ENCODE peak calls at places on chromosomes 12 and 14, in four cellular contexts. V, Z, A and S are unnamed samples.

GRCh38 chr14:64504310-64504896 is at the start of gene ZBTB1:
- DNase-seq in V (peak; percentile 91), Z (peak; percentile 54), A (peak; percentile 93), S (peak; percentile 88)

GRCh38 chr14:32932302-32932920 is 6.3 kb upstream of the NPAS3 start:
- DNase-seq in V (no peak), Z (no peak), A (no peak), S (peak; percentile 26)

GRCh38 chr12:12384601-12385321 is 27.9 kb downstream of the BORCS5 start:
- DNase-seq in V (peak; percentile 75), Z (no peak), A (peak; percentile 79), S (peak; percentile 48)

GRCh38 chr12:41979574-41979973 is 165.1 kb downstream of the GXYLT1 start:
- DNase-seq in V (no peak), Z (no peak), A (no peak), S (no peak)

GRCh38 chr12:6839482-6840201 is 1.1 kb upstream of the GNB3 start:
- DNase-seq in V (no peak), Z (no peak), A (peak; percentile 87), S (peak; percentile 89)

GRCh38 chr12:106110626-106111300 is 28.0 kb downstream of the NUAK1 start:
- DNase-seq in V (no peak), Z (no peak), A (no peak), S (no peak)

GRCh38 chr12:97595423-97595822 is 132.8 kb downstream of the RMST start:
- DNase-seq in V (no peak), Z (no peak), A (no peak), S (no peak)

GRCh38 chr12:12474931-12475485 is 87.7 kb downstream of the DUSP16 start:
- DNase-seq in V (peak; percentile 95), Z (no peak), A (no peak), S (no peak)

GRCh38 chr12:85004199-85004598 is 31.9 kb downstream of the TSPAN19 start:
- DNase-seq in V (no peak), Z (no peak), A (no peak), S (no peak)

GRCh38 chr14:50061664-50062437 is 54.5 kb downstream of the VCPKMT start:
- DNase-seq in V (peak; percentile 95), Z (no peak), A (peak; percentile 61), S (no peak)

GRCh38 chr12:43988838-43989560 is 153.1 kb downstream of the TMEM117 start:
- DNase-seq in V (peak; percentile 21), Z (no peak), A (no peak), S (no peak)

GRCh38 chr14:39426605-39427004 is 5.6 kb downstream of the FBXO33 start:
- DNase-seq in V (peak; percentile 49), Z (no peak), A (no peak), S (no peak)

GRCh38 chr12:94152292-94153083 is 4.1 kb downstream of the PLXNC1 start:
- DNase-seq in V (no peak), Z (no peak), A (no peak), S (no peak)

GRCh38 chr12:111368291-111368683 is 608 bp downstream of the PHETA1 start:
- DNase-seq in V (peak; percentile 13), Z (no peak), A (peak; percentile 72), S (no peak)

GRCh38 chr14:105395538-105395854 is 2.8 kb upstream of the TEX22 start:
- DNase-seq in V (no peak), Z (no peak), A (no peak), S (no peak)

GRCh38 chr12:122790393-122791075 is 16.2 kb downstream of the CCDC62 start:
- DNase-seq in V (no peak), Z (no peak), A (peak; percentile 78), S (peak; percentile 21)

GRCh38 chr12:50641566-50641965 is 122.3 kb upstream of the ATF1 start:
- DNase-seq in V (peak; percentile 19), Z (no peak), A (peak; percentile 73), S (peak; percentile 43)

GRCh38 chr14:92841930-92842329 is 47.8 kb downstream of the GOLGA5 start:
- DNase-seq in V (peak; percentile 54), Z (no peak), A (no peak), S (no peak)
- H3K4me3 ChIP-seq in V (peak overlapping the region; percentile 45), Z (no peak overlapping the region), A (no peak overlapping the region), S (no peak overlapping the region)

GRCh38 chr14:102047808-102048540 is 38.9 kb downstream of the HSP90AA1 start:
- DNase-seq in V (no peak), Z (no peak), A (no peak), S (peak; percentile 21)

GRCh38 chr14:102044566-102044965 is 42.3 kb downstream of the HSP90AA1 start:
- DNase-seq in V (no peak), Z (no peak), A (no peak), S (peak; percentile 11)

GRCh38 chr14:102043251-102044025 is 43.4 kb downstream of the HSP90AA1 start:
- DNase-seq in V (no peak), Z (no peak), A (no peak), S (peak; percentile 12)

GRCh38 chr14:102049258-102050025 is 37.4 kb downstream of the HSP90AA1 start:
- DNase-seq in V (no peak), Z (no peak), A (no peak), S (peak; percentile 28)

GRCh38 chr14:102046337-102047278 is 40.2 kb downstream of the HSP90AA1 start:
- DNase-seq in V (peak; percentile 22), Z (peak; percentile 69), A (peak; percentile 98), S (peak; percentile 95)
- H3K36me3 ChIP-seq in V (peaks cover 73% of the 10 kb centered on the region), Z (peaks cover 100% of the 10 kb centered on the region), A (peaks cover 75% of the 10 kb centered on the region), S (peaks cover 63% of the 10 kb centered on the region)

DNA sequence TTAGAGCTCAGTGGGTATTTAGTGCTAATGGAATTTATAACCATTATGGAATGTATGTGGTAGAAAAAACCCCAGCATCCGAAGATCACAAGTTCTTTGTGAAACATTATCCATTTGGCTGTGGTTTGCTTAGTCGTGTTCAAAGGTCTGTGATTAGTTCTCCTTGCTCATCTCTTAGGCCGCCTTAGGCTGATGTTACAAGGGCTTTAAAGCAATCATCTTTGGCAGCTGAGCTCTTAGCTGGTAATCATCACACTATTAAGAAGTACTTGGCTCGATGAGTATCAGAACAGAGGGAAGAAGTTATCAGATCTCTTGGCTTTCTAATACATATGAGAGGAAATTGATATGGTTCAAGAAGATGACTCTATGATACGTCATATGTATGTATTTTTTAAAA is 124.1 kb upstream of the E2F7 start:
- DNase-seq in V (no peak), Z (no peak), A (no peak), S (no peak)
- H3K4me3 ChIP-seq in V (no peak overlapping the region), Z (no peak overlapping the region), A (no peak overlapping the region), S (no peak overlapping the region)

GRCh38 chr14:103684871-103685270 is 30.4 kb downstream of the XRCC3 start:
- DNase-seq in V (no peak), Z (no peak), A (no peak), S (no peak)
- H3K36me3 ChIP-seq in V (peaks cover 91% of the 10 kb centered on the region), Z (peaks cover 85% of the 10 kb centered on the region), A (peaks cover 92% of the 10 kb centered on the region), S (peaks cover 17% of the 10 kb centered on the region)

GRCh38 chr14:74610866-74611671 is 968 bp downstream of the LTBP2 start:
- DNase-seq in V (peak; percentile 11), Z (no peak), A (peak; percentile 72), S (peak; percentile 68)
- H3K4me3 ChIP-seq in V (no peak overlapping the region), Z (peak overlapping the region; percentile 84), A (peak overlapping the region; percentile 73), S (peak overlapping the region; percentile 55)

GRCh38 chr12:98684199-98684598 is 39.1 kb downstream of the APAF1 start:
- DNase-seq in V (no peak), Z (no peak), A (no peak), S (no peak)

GRCh38 chr12:98679611-98680005 is 34.5 kb downstream of the APAF1 start:
- DNase-seq in V (no peak), Z (no peak), A (no peak), S (no peak)

GRCh38 chr12:98678946-98679610 is 34.0 kb downstream of the APAF1 start:
- DNase-seq in V (no peak), Z (no peak), A (peak; percentile 81), S (no peak)

GRCh38 chr12:98678236-98678945 is 33.3 kb downstream of the APAF1 start:
- DNase-seq in V (no peak), Z (no peak), A (peak; percentile 72), S (peak; percentile 33)
- H3K36me3 ChIP-seq in V (peaks cover 60% of the 10 kb centered on the region), Z (peaks cover 76% of the 10 kb centered on the region), A (peaks cover 86% of the 10 kb centered on the region), S (peaks cover 2% of the 10 kb centered on the region)

GRCh38 chr14:80996049-80996901 is 40.9 kb downstream of the TSHR start:
- DNase-seq in V (peak; percentile 74), Z (peak; percentile 58), A (no peak), S (peak; percentile 22)
- H3K4me3 ChIP-seq in V (peak overlapping the region; percentile 42), Z (peak overlapping the region; percentile 16), A (no peak overlapping the region), S (no peak overlapping the region)

DNA sequence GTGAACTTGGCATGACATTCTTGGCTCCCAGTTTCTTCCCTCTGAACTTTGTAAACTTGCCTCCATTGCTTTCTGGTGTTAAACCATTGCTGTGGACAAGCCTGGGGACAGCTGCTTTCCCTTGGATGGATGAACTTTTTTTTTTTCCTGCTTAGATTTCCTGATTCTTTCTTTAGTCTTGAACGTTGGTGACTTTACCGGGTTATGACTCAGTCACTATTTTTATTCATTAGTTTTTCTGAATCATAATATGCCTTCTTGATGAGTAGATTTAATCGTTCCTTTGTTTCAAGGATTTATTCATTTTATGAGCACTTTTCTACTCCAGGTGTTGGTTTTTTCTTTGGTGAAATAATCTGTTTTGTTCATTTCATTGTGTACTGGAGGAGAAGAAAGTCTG is 155.0 kb upstream of the RTL1 start:
- DNase-seq in V (no peak), Z (no peak), A (no peak), S (no peak)
- H3K36me3 ChIP-seq in V (no peaks in the 10 kb centered on the region), Z (peaks cover 24% of the 10 kb centered on the region), A (no peaks in the 10 kb centered on the region), S (no peaks in the 10 kb centered on the region)